ENCODE peak calls at places on chromosomes 5 and 9, in ten cellular contexts. One of them, this sample, is unnamed.

GRCh38 chr5:1140188-1140817 is 28.4 kb upstream of the SLC12A7 start:
- DNase-seq in GM23338: peak
- DNase-seq in colonic mucosa: peak
- DNase-seq in A673: peak
- DNase-seq in fibroblast of mammary gland: peak
- DNase-seq in WERI-Rb-1: peak
- DNase-seq in PC-9: peak
- DNase-seq in DND-41: peak
- DNase-seq in brain microvascular endothelial cell: no peak
- DNase-seq in kidney epithelial cell: no peak
- DNase-seq in this sample: no peak

GRCh38 chr5:71887680-71888079 is 168.6 kb downstream of the CARTPT start:
- DNase-seq in brain microvascular endothelial cell: peak
- DNase-seq in fibroblast of mammary gland: peak
- DNase-seq in WERI-Rb-1: no peak
- DNase-seq in PC-9: no peak
- DNase-seq in GM23338: peak
- DNase-seq in colonic mucosa: no peak
- DNase-seq in DND-41: peak
- DNase-seq in A673: peak
- DNase-seq in kidney epithelial cell: peak
- DNase-seq in this sample: peak

GRCh38 chr5:67195406-67196275 is 958 bp downstream of the CD180 start:
- DNase-seq in fibroblast of mammary gland: no peak
- DNase-seq in DND-41: no peak
- DNase-seq in PC-9: no peak
- DNase-seq in A673: no peak
- DNase-seq in WERI-Rb-1: no peak
- DNase-seq in kidney epithelial cell: no peak
- DNase-seq in GM23338: no peak
- DNase-seq in brain microvascular endothelial cell: no peak
- DNase-seq in colonic mucosa: no peak
- DNase-seq in this sample: no peak

GRCh38 chr5:84257061-84257460 is 127.6 kb downstream of the EDIL3 start:
- DNase-seq in A673: no peak
- DNase-seq in DND-41: no peak
- DNase-seq in WERI-Rb-1: no peak
- DNase-seq in colonic mucosa: no peak
- DNase-seq in fibroblast of mammary gland: no peak
- DNase-seq in GM23338: no peak
- DNase-seq in brain microvascular endothelial cell: no peak
- DNase-seq in PC-9: no peak
- DNase-seq in kidney epithelial cell: no peak
- DNase-seq in this sample: no peak

GRCh38 chr9:117290809-117291208 is 124.0 kb downstream of the ASTN2 start:
- DNase-seq in WERI-Rb-1: no peak
- DNase-seq in colonic mucosa: no peak
- DNase-seq in GM23338: no peak
- DNase-seq in A673: no peak
- DNase-seq in DND-41: no peak
- DNase-seq in brain microvascular endothelial cell: no peak
- DNase-seq in PC-9: no peak
- DNase-seq in kidney epithelial cell: peak
- DNase-seq in fibroblast of mammary gland: peak
- DNase-seq in this sample: no peak

GRCh38 chr5:133635051-133635450 is 22.7 kb upstream of the FSTL4 start:
- DNase-seq in DND-41: no peak
- DNase-seq in PC-9: no peak
- DNase-seq in brain microvascular endothelial cell: peak
- DNase-seq in fibroblast of mammary gland: peak
- DNase-seq in colonic mucosa: no peak
- DNase-seq in GM23338: no peak
- DNase-seq in A673: peak
- DNase-seq in kidney epithelial cell: peak
- DNase-seq in WERI-Rb-1: no peak
- DNase-seq in this sample: peak

GRCh38 chr9:81320909-81321482 is 368.4 kb downstream of the TLE1 start:
- DNase-seq in PC-9: no peak
- DNase-seq in DND-41: no peak
- DNase-seq in kidney epithelial cell: no peak
- DNase-seq in brain microvascular endothelial cell: no peak
- DNase-seq in A673: no peak
- DNase-seq in GM23338: no peak
- DNase-seq in fibroblast of mammary gland: no peak
- DNase-seq in colonic mucosa: no peak
- DNase-seq in WERI-Rb-1: no peak
- DNase-seq in this sample: no peak

GRCh38 chr5:668299-668995 is 24.7 kb downstream of the TPPP start:
- DNase-seq in colonic mucosa: no peak
- DNase-seq in GM23338: no peak
- DNase-seq in fibroblast of mammary gland: no peak
- DNase-seq in DND-41: no peak
- DNase-seq in brain microvascular endothelial cell: no peak
- DNase-seq in A673: no peak
- DNase-seq in WERI-Rb-1: no peak
- DNase-seq in PC-9: no peak
- DNase-seq in kidney epithelial cell: no peak
- DNase-seq in this sample: no peak

GRCh38 chr5:81234801-81235200 is 1.7 kb downstream of the CKMT2 start:
- DNase-seq in kidney epithelial cell: no peak
- DNase-seq in fibroblast of mammary gland: no peak
- DNase-seq in DND-41: peak
- DNase-seq in brain microvascular endothelial cell: no peak
- DNase-seq in A673: no peak
- DNase-seq in PC-9: no peak
- DNase-seq in GM23338: no peak
- DNase-seq in colonic mucosa: no peak
- DNase-seq in WERI-Rb-1: no peak
- DNase-seq in this sample: no peak

GRCh38 chr5:96146675-96147074 is 185.0 kb upstream of the ELL2 start:
- DNase-seq in kidney epithelial cell: peak
- DNase-seq in DND-41: no peak
- DNase-seq in GM23338: peak
- DNase-seq in brain microvascular endothelial cell: peak
- DNase-seq in colonic mucosa: no peak
- DNase-seq in fibroblast of mammary gland: peak
- DNase-seq in PC-9: no peak
- DNase-seq in WERI-Rb-1: no peak
- DNase-seq in A673: peak
- DNase-seq in this sample: peak

GRCh38 chr5:121503111-121503840 is 348.4 kb upstream of the FTMT start:
- DNase-seq in brain microvascular endothelial cell: no peak
- DNase-seq in WERI-Rb-1: peak
- DNase-seq in DND-41: peak
- DNase-seq in A673: peak
- DNase-seq in PC-9: peak
- DNase-seq in GM23338: peak
- DNase-seq in kidney epithelial cell: peak
- DNase-seq in fibroblast of mammary gland: peak
- DNase-seq in colonic mucosa: peak
- DNase-seq in this sample: no peak

GRCh38 chr9:93306579-93307091 is 122.7 kb downstream of the WNK2 start:
- DNase-seq in fibroblast of mammary gland: no peak
- DNase-seq in brain microvascular endothelial cell: no peak
- DNase-seq in A673: no peak
- DNase-seq in kidney epithelial cell: no peak
- DNase-seq in colonic mucosa: peak
- DNase-seq in DND-41: no peak
- DNase-seq in GM23338: no peak
- DNase-seq in PC-9: no peak
- DNase-seq in WERI-Rb-1: no peak
- DNase-seq in this sample: no peak

GRCh38 chr5:138369706-138370105 is 17.2 kb downstream of the KDM3B start:
- DNase-seq in GM23338: no peak
- DNase-seq in kidney epithelial cell: no peak
- DNase-seq in PC-9: no peak
- DNase-seq in A673: no peak
- DNase-seq in WERI-Rb-1: no peak
- DNase-seq in brain microvascular endothelial cell: no peak
- DNase-seq in colonic mucosa: no peak
- DNase-seq in DND-41: no peak
- DNase-seq in fibroblast of mammary gland: peak
- DNase-seq in this sample: no peak

GRCh38 chr9:134641173-134641985 is at the start of gene COL5A1:
- DNase-seq in DND-41: peak
- DNase-seq in fibroblast of mammary gland: peak
- DNase-seq in brain microvascular endothelial cell: peak
- DNase-seq in PC-9: peak
- DNase-seq in colonic mucosa: peak
- DNase-seq in kidney epithelial cell: no peak
- DNase-seq in GM23338: peak
- DNase-seq in A673: peak
- DNase-seq in WERI-Rb-1: peak
- DNase-seq in this sample: no peak

GRCh38 chr5:80142996-80143395 is 107.8 kb downstream of the THBS4 start:
- DNase-seq in A673: no peak
- DNase-seq in brain microvascular endothelial cell: no peak
- DNase-seq in kidney epithelial cell: no peak
- DNase-seq in PC-9: no peak
- DNase-seq in colonic mucosa: no peak
- DNase-seq in GM23338: no peak
- DNase-seq in fibroblast of mammary gland: no peak
- DNase-seq in DND-41: no peak
- DNase-seq in WERI-Rb-1: no peak
- DNase-seq in this sample: no peak

DNA sequence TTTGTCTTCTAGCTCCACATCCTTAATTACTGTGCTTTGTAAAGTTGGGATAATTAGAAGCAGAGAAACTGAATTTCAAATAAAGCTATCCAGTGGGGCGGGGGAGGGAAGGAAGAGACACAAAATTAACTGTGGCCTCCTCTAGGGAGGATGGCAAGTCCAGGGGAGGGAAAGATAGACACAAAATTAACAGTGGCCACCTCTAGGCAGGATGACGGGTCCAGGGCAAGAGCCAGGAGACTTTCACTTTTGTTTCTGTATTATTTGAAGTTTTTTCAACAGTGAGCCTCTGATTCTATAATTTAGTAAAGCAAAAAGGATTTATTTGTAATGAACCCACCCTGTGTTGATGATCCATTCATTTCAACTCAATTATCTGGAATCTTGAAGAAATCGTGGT is 335.9 kb downstream of the MSX2 start:
- DNase-seq in DND-41: no peak
- DNase-seq in GM23338: peak
- DNase-seq in A673: no peak
- DNase-seq in brain microvascular endothelial cell: no peak
- DNase-seq in kidney epithelial cell: no peak
- DNase-seq in fibroblast of mammary gland: no peak
- DNase-seq in WERI-Rb-1: no peak
- DNase-seq in PC-9: no peak
- DNase-seq in colonic mucosa: no peak
- DNase-seq in this sample: no peak
- H3K4me3 ChIP-seq in DND-41: no peak
- H3K4me3 ChIP-seq in GM23338: peak
- H3K4me3 ChIP-seq in A673: no peak
- H3K4me3 ChIP-seq in brain microvascular endothelial cell: no peak
- H3K4me3 ChIP-seq in kidney epithelial cell: no peak
- H3K4me3 ChIP-seq in fibroblast of mammary gland: no peak
- H3K4me3 ChIP-seq in WERI-Rb-1: no peak
- H3K4me3 ChIP-seq in PC-9: no peak
- H3K4me3 ChIP-seq in colonic mucosa: no peak
- H3K4me3 ChIP-seq in this sample: no peak

DNA sequence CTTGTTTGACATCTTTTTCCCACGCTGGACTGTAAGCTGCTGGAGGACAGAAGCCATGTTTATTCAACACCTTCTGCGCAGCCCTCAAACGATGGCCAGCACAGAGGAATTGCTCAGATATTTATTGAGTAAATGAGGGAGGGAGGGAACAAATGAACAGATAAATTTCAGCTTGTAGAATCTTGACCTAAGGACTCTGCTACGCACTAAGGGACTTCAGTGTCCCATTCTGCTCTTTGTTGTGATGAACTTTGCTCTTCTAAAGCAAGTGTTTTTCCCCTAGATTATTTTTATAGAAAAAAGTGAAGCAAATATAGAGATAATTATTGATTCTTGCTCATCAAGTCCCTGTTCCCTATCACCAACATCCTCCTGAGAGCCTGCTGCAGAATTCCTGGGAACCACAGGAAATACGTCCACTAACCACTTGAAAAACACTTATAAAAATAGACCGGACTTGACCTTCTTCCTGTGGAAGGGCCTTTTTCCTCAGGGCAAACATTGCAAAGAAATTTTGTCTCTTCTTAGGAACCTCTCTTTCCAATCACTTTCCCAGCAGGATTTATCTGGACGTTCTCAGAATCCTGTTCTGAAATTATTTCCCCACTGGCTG is 54.9 kb downstream of the FGF1 start:
- DNase-seq in PC-9: no peak
- DNase-seq in A673: no peak
- DNase-seq in brain microvascular endothelial cell: no peak
- DNase-seq in kidney epithelial cell: no peak
- DNase-seq in colonic mucosa: no peak
- DNase-seq in fibroblast of mammary gland: no peak
- DNase-seq in GM23338: no peak
- DNase-seq in DND-41: no peak
- DNase-seq in WERI-Rb-1: no peak
- DNase-seq in this sample: no peak
- TF ChIP-seq CTCF in PC-9: no peak
- TF ChIP-seq CTCF in A673: no peak
- TF ChIP-seq CTCF in brain microvascular endothelial cell: no peak
- TF ChIP-seq CTCF in kidney epithelial cell: no peak
- TF ChIP-seq CTCF in colonic mucosa: no peak
- TF ChIP-seq CTCF in fibroblast of mammary gland: no peak
- TF ChIP-seq CTCF in GM23338: no peak
- TF ChIP-seq CTCF in DND-41: no peak
- TF ChIP-seq CTCF in WERI-Rb-1: no peak
- TF ChIP-seq CTCF in this sample: no peak

GRCh38 chr5:155898284-155898683 is 428.7 kb upstream of the SGCD start:
- DNase-seq in PC-9: no peak
- DNase-seq in GM23338: no peak
- DNase-seq in DND-41: no peak
- DNase-seq in WERI-Rb-1: no peak
- DNase-seq in A673: no peak
- DNase-seq in kidney epithelial cell: no peak
- DNase-seq in colonic mucosa: no peak
- DNase-seq in brain microvascular endothelial cell: no peak
- DNase-seq in fibroblast of mammary gland: no peak
- DNase-seq in this sample: no peak
- H3K4me3 ChIP-seq in PC-9: no peak
- H3K4me3 ChIP-seq in GM23338: no peak
- H3K4me3 ChIP-seq in DND-41: no peak
- H3K4me3 ChIP-seq in WERI-Rb-1: no peak
- H3K4me3 ChIP-seq in A673: no peak
- H3K4me3 ChIP-seq in kidney epithelial cell: no peak
- H3K4me3 ChIP-seq in colonic mucosa: no peak
- H3K4me3 ChIP-seq in brain microvascular endothelial cell: no peak
- H3K4me3 ChIP-seq in fibroblast of mammary gland: no peak
- H3K4me3 ChIP-seq in this sample: no peak

DNA sequence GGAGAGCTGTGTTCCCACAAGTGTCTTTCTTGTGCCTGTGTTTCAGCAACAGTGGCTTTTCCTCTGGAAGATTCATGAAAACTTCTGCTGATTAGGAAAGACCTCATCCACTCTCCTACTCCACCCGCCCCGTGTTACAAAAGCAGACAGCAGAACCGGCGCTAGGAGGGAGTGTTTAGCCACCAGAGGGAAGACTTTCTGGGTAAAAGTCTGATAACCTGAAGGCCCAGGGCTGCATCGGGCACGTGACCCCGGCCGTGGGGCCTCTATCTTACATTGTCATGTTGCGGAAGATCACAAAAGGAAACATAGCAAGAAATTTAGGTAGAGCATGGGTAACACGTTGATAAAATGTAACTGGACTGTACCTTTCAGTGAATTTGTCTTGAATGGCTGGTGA is 32.0 kb upstream of the DMRT2 start:
- DNase-seq in GM23338: peak
- DNase-seq in colonic mucosa: peak
- DNase-seq in A673: peak
- DNase-seq in kidney epithelial cell: no peak
- DNase-seq in fibroblast of mammary gland: peak
- DNase-seq in PC-9: no peak
- DNase-seq in WERI-Rb-1: peak
- DNase-seq in DND-41: no peak
- DNase-seq in brain microvascular endothelial cell: no peak
- DNase-seq in this sample: no peak
- TF ChIP-seq CTCF in GM23338: peak
- TF ChIP-seq CTCF in colonic mucosa: peak
- TF ChIP-seq CTCF in A673: peak
- TF ChIP-seq CTCF in kidney epithelial cell: peak
- TF ChIP-seq CTCF in fibroblast of mammary gland: peak
- TF ChIP-seq CTCF in PC-9: peak
- TF ChIP-seq CTCF in WERI-Rb-1: peak
- TF ChIP-seq CTCF in DND-41: peak
- TF ChIP-seq CTCF in brain microvascular endothelial cell: no peak
- TF ChIP-seq CTCF in this sample: no peak

This sample was measured in HFF-Myc.